ENCODE peak calls at places on chromosome 18, in four cellular contexts. Z, L, A and O are unnamed samples.

GRCh38 chr18:9475643-9476580 is 599 bp downstream of the RALBP1 start:
- DNase-seq in A (peak), Z (peak), L (no peak), O (peak)

GRCh38 chr18:57207124-57207916 is 60.4 kb downstream of the BOD1L2 start:
- DNase-seq in L (no peak), Z (no peak), A (no peak), O (no peak)

GRCh38 chr18:48785686-48786470 is 164.9 kb downstream of the SMAD7 start:
- DNase-seq in L (no peak), A (no peak), Z (no peak), O (no peak)

GRCh38 chr18:54222922-54223567 is 1.4 kb downstream of the MBD2 start:
- DNase-seq in A (peak), Z (peak), L (no peak), O (peak)

GRCh38 chr18:49625021-49625691 is 63.3 kb downstream of the LIPG start:
- DNase-seq in L (no peak), A (no peak), Z (no peak), O (no peak)

GRCh38 chr18:67525328-67526110 is 9.0 kb upstream of the DSEL start:
- DNase-seq in A (no peak), L (peak), Z (no peak), O (peak)

GRCh38 chr18:44733069-44733753 is 52.5 kb downstream of the SETBP1 start:
- DNase-seq in A (no peak), L (no peak), Z (peak), O (peak)

GRCh38 chr18:2171840-2172625 is 399.3 kb downstream of the METTL4 start:
- DNase-seq in L (no peak), Z (no peak), A (no peak), O (no peak)

GRCh38 chr18:78364123-78364522 is 615.5 kb upstream of the SALL3 start:
- DNase-seq in Z (no peak), L (no peak), A (no peak), O (no peak)

GRCh38 chr18:21739604-21740473 is 753 bp upstream of the MIB1 start:
- DNase-seq in Z (no peak), L (no peak), A (no peak), O (no peak)

GRCh38 chr18:79393181-79393598 is 2.5 kb upstream of the NFATC1 start:
- DNase-seq in Z (peak), A (no peak), L (no peak), O (no peak)

GRCh38 chr18:9449580-9449979 is 25.7 kb upstream of the RALBP1 start:
- DNase-seq in L (no peak), Z (no peak), A (no peak), O (no peak)

GRCh38 chr18:51765712-51766360 is 568.4 kb upstream of the MEX3C start:
- DNase-seq in Z (no peak), L (no peak), A (no peak), O (no peak)

GRCh38 chr18:41771971-41772370 is 183.1 kb upstream of the PIK3C3 start:
- DNase-seq in A (no peak), Z (no peak), L (no peak), O (no peak)

GRCh38 chr18:40874233-40874632 is 1080.8 kb upstream of the PIK3C3 start:
- DNase-seq in Z (no peak), A (no peak), L (no peak), O (no peak)

GRCh38 chr18:79410171-79410641 is 14.5 kb downstream of the NFATC1 start:
- DNase-seq in Z (no peak), A (no peak), L (no peak), O (no peak)

GRCh38 chr18:58268849-58269248 is 224.8 kb downstream of the NEDD4L start:
- DNase-seq in Z (no peak), A (no peak), L (no peak), O (no peak)

GRCh38 chr18:10739152-10739551 is 213.3 kb downstream of the NAPG start:
- DNase-seq in Z (no peak), L (no peak), A (no peak), O (no peak)

GRCh38 chr18:51088410-51088809 is 58.4 kb downstream of the SMAD4 start:
- DNase-seq in Z (no peak), L (no peak), A (no peak), O (no peak)

GRCh38 chr18:31565345-31565744 is 26.3 kb upstream of the TTR start:
- DNase-seq in Z (no peak), A (no peak), L (no peak), O (no peak)

GRCh38 chr18:61901334-61901986 is 8.7 kb upstream of the RNF152 start:
- DNase-seq in Z (peak), L (no peak), A (peak), O (peak)

GRCh38 chr18:70190529-70190928 is 15.0 kb downstream of the RTTN start:
- DNase-seq in A (no peak), L (no peak), Z (no peak), O (no peak)

GRCh38 chr18:62187543-62188378 is 706 bp downstream of the RELCH start:
- DNase-seq in L (no peak), A (peak), Z (peak), O (peak)

GRCh38 chr18:29225351-29225750 is 1048.4 kb upstream of the CDH2 start:
- DNase-seq in Z (no peak), L (no peak), A (no peak), O (no peak)

GRCh38 chr18:58297198-58297597 is 253.2 kb downstream of the NEDD4L start:
- DNase-seq in L (no peak), Z (no peak), A (no peak), O (no peak)

GRCh38 chr18:55236150-55236931 is 277.1 kb upstream of the CCDC68 start:
- DNase-seq in L (no peak), Z (no peak), A (no peak), O (no peak)

GRCh38 chr18:8763611-8764010 is 58.3 kb downstream of the MTCL1 start:
- DNase-seq in A (no peak), Z (no peak), L (no peak), O (no peak)

GRCh38 chr18:59109375-59109774 is 30.3 kb upstream of the SEC11C start:
- DNase-seq in A (no peak), Z (no peak), L (no peak), O (no peak)

GRCh38 chr18:2411381-2411977 is 159.8 kb downstream of the METTL4 start:
- DNase-seq in Z (no peak), L (no peak), A (no peak), O (no peak)

GRCh38 chr18:76721207-76721996 is 101.0 kb upstream of the ZNF236 start:
- DNase-seq in L (no peak), A (peak), Z (peak), O (no peak)

GRCh38 chr18:45519881-45520280 is 95.4 kb upstream of the SLC14A2 start:
- DNase-seq in Z (no peak), L (no peak), A (no peak), O (no peak)

GRCh38 chr18:22439447-22439846 is 21.7 kb upstream of the CTAGE1 start:
- DNase-seq in Z (no peak), L (no peak), A (no peak), O (no peak)

GRCh38 chr18:44789704-44790103 is 109.0 kb downstream of the SETBP1 start:
- DNase-seq in L (no peak), A (no peak), Z (no peak), O (no peak)

GRCh38 chr18:7566587-7567486 is at the start of gene PTPRM:
- DNase-seq in A (no peak), L (peak), Z (peak), O (peak)

GRCh38 chr18:23373564-23373963 is 79.5 kb upstream of the RIOK3 start:
- DNase-seq in A (no peak), L (no peak), Z (no peak), O (no peak)

GRCh38 chr18:12645751-12646203 is 12.1 kb downstream of the SPIRE1 start:
- DNase-seq in Z (no peak), A (no peak), L (peak), O (peak)

GRCh38 chr18:53380063-53380639 is 844.3 kb downstream of the MBD2 start:
- DNase-seq in Z (no peak), L (no peak), A (no peak), O (peak)

GRCh38 chr18:74652392-74652988 is 54.8 kb downstream of the ZNF407 start:
- DNase-seq in A (no peak), L (no peak), Z (no peak), O (peak)